ENCODE peak calls at places on chromosome 19, in nine cellular contexts. One of them, this sample, is unnamed.

GRCh38 chr19:33110201-33110910 is 21.6 kb upstream of the WDR88 start:
- DNase-seq in astrocyte of the cerebellum: peak
- DNase-seq in mammary epithelial cell: peak
- DNase-seq in neural crest cell: no peak
- DNase-seq in B cell: no peak
- DNase-seq in cardiac fibroblast: peak
- DNase-seq in WTC11: no peak
- DNase-seq in omental fat pad: no peak
- DNase-seq in ovary: no peak
- DNase-seq in this sample: no peak

GRCh38 chr19:19552811-19553210 is 14.7 kb downstream of the CILP2 start:
- DNase-seq in neural crest cell: peak
- DNase-seq in cardiac fibroblast: peak
- DNase-seq in astrocyte of the cerebellum: no peak
- DNase-seq in ovary: no peak
- DNase-seq in WTC11: peak
- DNase-seq in B cell: no peak
- DNase-seq in omental fat pad: no peak
- DNase-seq in mammary epithelial cell: no peak
- DNase-seq in this sample: no peak

GRCh38 chr19:13118424-13119193 is 545 bp downstream of the NACC1 start:
- DNase-seq in ovary: peak
- DNase-seq in mammary epithelial cell: peak
- DNase-seq in astrocyte of the cerebellum: no peak
- DNase-seq in omental fat pad: no peak
- DNase-seq in B cell: peak
- DNase-seq in cardiac fibroblast: peak
- DNase-seq in neural crest cell: no peak
- DNase-seq in WTC11: peak
- DNase-seq in this sample: no peak

GRCh38 chr19:33503791-33504444 is 17.7 kb downstream of the PEPD start:
- DNase-seq in ovary: no peak
- DNase-seq in astrocyte of the cerebellum: no peak
- DNase-seq in B cell: no peak
- DNase-seq in mammary epithelial cell: no peak
- DNase-seq in WTC11: no peak
- DNase-seq in omental fat pad: no peak
- DNase-seq in cardiac fibroblast: no peak
- DNase-seq in neural crest cell: no peak
- DNase-seq in this sample: no peak

GRCh38 chr19:55640577-55641375 is at the start of gene ZNF580:
- DNase-seq in astrocyte of the cerebellum: no peak
- DNase-seq in cardiac fibroblast: peak
- DNase-seq in omental fat pad: no peak
- DNase-seq in B cell: peak
- DNase-seq in WTC11: peak
- DNase-seq in ovary: peak
- DNase-seq in mammary epithelial cell: peak
- DNase-seq in neural crest cell: peak
- DNase-seq in this sample: peak

GRCh38 chr19:50252111-50252886 is 48.9 kb downstream of the MYH14 start:
- DNase-seq in mammary epithelial cell: no peak
- DNase-seq in ovary: no peak
- DNase-seq in WTC11: peak
- DNase-seq in cardiac fibroblast: peak
- DNase-seq in omental fat pad: no peak
- DNase-seq in neural crest cell: peak
- DNase-seq in B cell: peak
- DNase-seq in astrocyte of the cerebellum: no peak
- DNase-seq in this sample: no peak

GRCh38 chr19:55653651-55654322 is 1.0 kb upstream of the U2AF2 start:
- DNase-seq in WTC11: peak
- DNase-seq in B cell: peak
- DNase-seq in astrocyte of the cerebellum: peak
- DNase-seq in cardiac fibroblast: peak
- DNase-seq in ovary: peak
- DNase-seq in mammary epithelial cell: peak
- DNase-seq in omental fat pad: peak
- DNase-seq in neural crest cell: peak
- DNase-seq in this sample: peak

GRCh38 chr19:18660051-18660910 is 23.2 kb upstream of the CRTC1 start:
- DNase-seq in mammary epithelial cell: no peak
- DNase-seq in ovary: no peak
- DNase-seq in cardiac fibroblast: peak
- DNase-seq in omental fat pad: peak
- DNase-seq in astrocyte of the cerebellum: no peak
- DNase-seq in neural crest cell: no peak
- DNase-seq in B cell: no peak
- DNase-seq in WTC11: no peak
- DNase-seq in this sample: no peak

GRCh38 chr19:31054430-31054829 is 294.8 kb downstream of the TSHZ3 start:
- DNase-seq in omental fat pad: no peak
- DNase-seq in B cell: no peak
- DNase-seq in astrocyte of the cerebellum: peak
- DNase-seq in neural crest cell: no peak
- DNase-seq in cardiac fibroblast: peak
- DNase-seq in WTC11: peak
- DNase-seq in mammary epithelial cell: peak
- DNase-seq in ovary: no peak
- DNase-seq in this sample: peak

GRCh38 chr19:7494416-7495098 is 5.7 kb upstream of the PEX11G start:
- DNase-seq in WTC11: no peak
- DNase-seq in B cell: no peak
- DNase-seq in omental fat pad: no peak
- DNase-seq in astrocyte of the cerebellum: no peak
- DNase-seq in cardiac fibroblast: peak
- DNase-seq in ovary: peak
- DNase-seq in neural crest cell: peak
- DNase-seq in mammary epithelial cell: peak
- DNase-seq in this sample: no peak
- TF ChIP-seq CTCF in WTC11: no peak
- TF ChIP-seq CTCF in B cell: no peak
- TF ChIP-seq CTCF in omental fat pad: no peak
- TF ChIP-seq CTCF in astrocyte of the cerebellum: peak
- TF ChIP-seq CTCF in cardiac fibroblast: peak
- TF ChIP-seq CTCF in ovary: no peak
- TF ChIP-seq CTCF in neural crest cell: peak
- TF ChIP-seq CTCF in mammary epithelial cell: peak
- TF ChIP-seq CTCF in this sample: no peak

DNA sequence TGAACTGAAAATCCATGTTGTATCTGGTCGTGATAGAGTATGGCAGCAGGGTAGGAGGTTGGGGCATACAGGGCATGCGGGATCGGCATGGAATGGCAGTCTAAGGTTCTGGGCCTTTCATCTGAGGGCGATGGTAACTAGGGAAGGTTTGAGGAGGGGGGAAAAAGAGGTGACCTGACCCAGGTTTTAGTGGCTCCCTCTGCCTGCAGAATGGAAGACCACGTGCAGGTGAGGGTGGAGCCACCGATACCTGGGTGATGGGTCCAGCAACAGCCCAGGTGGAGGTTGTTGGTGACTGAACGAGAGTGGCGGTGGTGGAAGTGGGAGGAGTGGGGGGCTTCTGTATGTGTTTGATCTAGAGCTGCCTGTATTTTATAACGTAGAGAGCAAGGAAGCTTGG is 3.8 kb downstream of the ZNF749 start:
- DNase-seq in mammary epithelial cell: no peak
- DNase-seq in WTC11: peak
- DNase-seq in astrocyte of the cerebellum: no peak
- DNase-seq in neural crest cell: no peak
- DNase-seq in omental fat pad: no peak
- DNase-seq in ovary: no peak
- DNase-seq in cardiac fibroblast: no peak
- DNase-seq in B cell: no peak
- DNase-seq in this sample: no peak
- TF ChIP-seq CTCF in mammary epithelial cell: no peak
- TF ChIP-seq CTCF in WTC11: no peak
- TF ChIP-seq CTCF in astrocyte of the cerebellum: no peak
- TF ChIP-seq CTCF in neural crest cell: no peak
- TF ChIP-seq CTCF in omental fat pad: no peak
- TF ChIP-seq CTCF in ovary: no peak
- TF ChIP-seq CTCF in cardiac fibroblast: no peak
- TF ChIP-seq CTCF in B cell: no peak
- TF ChIP-seq CTCF in this sample: no peak

DNA sequence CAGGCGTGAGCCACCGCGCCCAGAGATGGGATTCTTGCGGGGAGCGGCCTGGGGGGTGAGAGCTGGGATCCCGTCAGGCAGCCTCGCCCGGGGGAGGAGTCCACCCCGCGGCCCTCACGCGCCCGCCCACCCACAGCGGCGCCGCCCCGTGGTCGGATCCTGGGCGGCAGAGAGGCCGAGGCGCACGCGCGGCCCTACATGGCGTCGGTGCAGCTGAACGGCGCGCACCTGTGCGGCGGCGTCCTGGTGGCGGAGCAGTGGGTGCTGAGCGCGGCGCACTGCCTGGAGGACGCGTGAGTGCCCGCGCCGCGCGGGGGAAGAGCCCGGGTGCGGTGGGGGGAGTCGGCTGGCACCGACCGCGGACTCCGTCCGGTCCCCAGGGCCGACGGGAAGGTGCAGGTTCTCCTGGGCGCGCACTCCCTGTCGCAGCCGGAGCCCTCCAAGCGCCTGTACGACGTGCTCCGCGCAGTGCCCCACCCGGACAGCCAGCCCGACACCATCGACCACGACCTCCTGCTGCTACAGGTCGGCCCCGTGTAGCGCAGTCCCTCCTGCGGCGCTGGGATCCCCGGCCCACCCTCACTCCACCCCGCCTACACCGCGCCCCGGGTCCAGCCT is 1.1 kb downstream of the CFD start:
- DNase-seq in mammary epithelial cell: peak
- DNase-seq in astrocyte of the cerebellum: no peak
- DNase-seq in B cell: peak
- DNase-seq in cardiac fibroblast: peak
- DNase-seq in omental fat pad: no peak
- DNase-seq in WTC11: peak
- DNase-seq in neural crest cell: no peak
- DNase-seq in ovary: peak
- DNase-seq in this sample: peak
- TF ChIP-seq CTCF in mammary epithelial cell: no peak
- TF ChIP-seq CTCF in astrocyte of the cerebellum: peak
- TF ChIP-seq CTCF in B cell: peak
- TF ChIP-seq CTCF in cardiac fibroblast: no peak
- TF ChIP-seq CTCF in omental fat pad: no peak
- TF ChIP-seq CTCF in WTC11: no peak
- TF ChIP-seq CTCF in neural crest cell: no peak
- TF ChIP-seq CTCF in ovary: no peak
- TF ChIP-seq CTCF in this sample: no peak

GRCh38 chr19:3586124-3586626 is 897 bp downstream of the GIPC3 start:
- DNase-seq in cardiac fibroblast: no peak
- DNase-seq in B cell: peak
- DNase-seq in omental fat pad: no peak
- DNase-seq in astrocyte of the cerebellum: no peak
- DNase-seq in mammary epithelial cell: no peak
- DNase-seq in WTC11: peak
- DNase-seq in neural crest cell: peak
- DNase-seq in ovary: no peak
- DNase-seq in this sample: no peak
- TF ChIP-seq CTCF in cardiac fibroblast: peak
- TF ChIP-seq CTCF in B cell: peak
- TF ChIP-seq CTCF in omental fat pad: no peak
- TF ChIP-seq CTCF in astrocyte of the cerebellum: peak
- TF ChIP-seq CTCF in mammary epithelial cell: peak
- TF ChIP-seq CTCF in WTC11: peak
- TF ChIP-seq CTCF in neural crest cell: peak
- TF ChIP-seq CTCF in ovary: no peak
- TF ChIP-seq CTCF in this sample: peak

This sample was measured in AG09319.